ENCODE peak calls at places on chromosome 2, in six cellular contexts. L is left ventricle myocardium inferior; F is sigmoid colon; K is esophagus squamous epithelium; N is MM.1S; A is CD8-positive, alpha-beta memory T cell. V is an unnamed sample.

GRCh38 chr2:57373530-57373929 is 673.1 kb upstream of the VRK2 start:
- DNase-seq in F (no peak), L (no peak), N (no peak), A (no peak), K (no peak), V (peak; percentile 78)

GRCh38 chr2:170710609-170710979 is 4.5 kb upstream of the SP5 start:
- DNase-seq in K (no peak), A (no peak), F (no peak), N (no peak), L (no peak), V (no peak)

GRCh38 chr2:147968571-147968970 is 52.0 kb downstream of the ORC4 start:
- DNase-seq in K (no peak), N (no peak), L (no peak), F (no peak), A (no peak), V (no peak)

GRCh38 chr2:130391058-130391871 is 35.4 kb downstream of the PTPN18 start:
- DNase-seq in N (peak; percentile 79), L (peak; percentile 85), K (peak; percentile 24), A (peak; percentile 42), F (peak; percentile 85), V (peak; percentile 57)

GRCh38 chr2:120994301-120994700 is 258.6 kb downstream of the GLI2 start:
- DNase-seq in A (no peak), L (no peak), N (no peak), F (no peak), K (no peak), V (no peak)

GRCh38 chr2:99430614-99431258 is 59.1 kb downstream of the REV1 start:
- DNase-seq in F (no peak), K (no peak), N (no peak), L (no peak), A (no peak), V (peak; percentile 49)

GRCh38 chr2:120471166-120471565 is 125.2 kb downstream of the INHBB start:
- DNase-seq in A (no peak), L (no peak), N (no peak), K (no peak), F (peak; percentile 29), V (no peak)

GRCh38 chr2:85409719-85410583 is at the start of gene CAPG:
- DNase-seq in A (peak; percentile 19), K (no peak), L (peak; percentile 50), N (peak; percentile 26), F (no peak), V (no peak)

GRCh38 chr2:110816404-110817365 is 84.3 kb downstream of the ACOXL start:
- DNase-seq in F (no peak), A (no peak), L (no peak), K (no peak), N (peak; percentile 62), V (peak; percentile 12)

GRCh38 chr2:43101751-43102150 is 124.7 kb downstream of the ZFP36L2 start:
- DNase-seq in K (no peak), A (no peak), F (peak; percentile 65), N (no peak), L (no peak), V (no peak)
- H3K4me3 ChIP-seq in K (no peak overlapping the region), A (no peak overlapping the region), F (peak overlapping the region; percentile 51), N (no peak overlapping the region), L (peak overlapping the region; percentile 65), V (no peak overlapping the region)

GRCh38 chr2:238518127-238518827 is 91.5 kb downstream of the ASB1 start:
- DNase-seq in N (no peak), K (no peak), L (no peak), A (no peak), F (no peak), V (peak; percentile 99)
- H3K4me3 ChIP-seq in N (no peak overlapping the region), K (no peak overlapping the region), L (no peak overlapping the region), A (no peak overlapping the region), F (no peak overlapping the region), V (no peak overlapping the region)

GRCh38 chr2:66574701-66575624 is 140.0 kb downstream of the MEIS1 start:
- DNase-seq in K (no peak), A (no peak), F (peak; percentile 92), N (no peak), L (peak; percentile 26), V (peak; percentile 86)
- H3K4me3 ChIP-seq in K (peak overlapping the region; percentile 51), A (no peak overlapping the region), F (peak overlapping the region; percentile 73), N (no peak overlapping the region), L (peak overlapping the region; percentile 66), V (peak overlapping the region; percentile 55)

GRCh38 chr2:163734401-163734800 is 1.4 kb downstream of the FIGN start:
- DNase-seq in L (no peak), F (no peak), A (no peak), N (no peak), K (no peak), V (no peak)
- H3K4me3 ChIP-seq in L (peak overlapping the region; percentile 77), F (peak overlapping the region; percentile 64), A (no peak overlapping the region), N (peak overlapping the region; percentile 84), K (no peak overlapping the region), V (peak overlapping the region; percentile 89)

GRCh38 chr2:104855174-104856085 is 1.5 kb downstream of the POU3F3 start:
- DNase-seq in F (no peak), L (no peak), N (no peak), A (no peak), K (no peak), V (no peak)
- H3K4me3 ChIP-seq in F (peak overlapping the region; percentile 29), L (peak overlapping the region; percentile 62), N (no peak overlapping the region), A (no peak overlapping the region), K (no peak overlapping the region), V (no peak overlapping the region)

GRCh38 chr2:215413974-215414373 is 21.9 kb downstream of the FN1 start:
- DNase-seq in A (no peak), K (no peak), N (no peak), L (no peak), F (no peak), V (no peak)
- H3K4me3 ChIP-seq in A (no peak overlapping the region), K (no peak overlapping the region), N (no peak overlapping the region), L (no peak overlapping the region), F (no peak overlapping the region), V (no peak overlapping the region)

GRCh38 chr2:127454595-127455565 is 36.7 kb downstream of the PROC start:
- DNase-seq in K (no peak), N (no peak), A (no peak), L (no peak), F (no peak), V (no peak)
- H3K4me3 ChIP-seq in K (no peak overlapping the region), N (no peak overlapping the region), A (no peak overlapping the region), L (no peak overlapping the region), F (no peak overlapping the region), V (no peak overlapping the region)